ENCODE peak calls at places on chromosomes 2 and 18, in six cellular contexts. J is KBM-7; W is CD4-positive, alpha-beta T cell; P is psoas muscle; T is SK-N-SH; V is SK-N-DZ. C is an unnamed sample.

GRCh38 chr2:27723372-27724144 is 48.0 kb upstream of the MRPL33 start:
- DNase-seq in J (peak), W (peak), P (peak), T (peak), V (peak), C (no peak)

GRCh38 chr2:2107140-2107539 is 223.9 kb downstream of the MYT1L start:
- DNase-seq in J (no peak), W (no peak), P (peak), T (peak), V (no peak), C (no peak)

GRCh38 chr2:67660871-67661270 is 263.7 kb downstream of the ETAA1 start:
- DNase-seq in J (no peak), W (no peak), P (no peak), T (no peak), V (no peak), C (no peak)

GRCh38 chr2:70657246-70657645 is 103.6 kb upstream of the TGFA start:
- DNase-seq in J (no peak), W (no peak), P (no peak), T (no peak), V (no peak), C (no peak)

GRCh38 chr18:60120231-60120630 is 220.4 kb downstream of the PMAIP1 start:
- DNase-seq in J (no peak), W (no peak), P (no peak), T (no peak), V (no peak), C (no peak)

GRCh38 chr2:219497495-219498279 is 1.0 kb upstream of the GMPPA start:
- DNase-seq in J (no peak), W (no peak), P (peak), T (peak), V (no peak), C (peak)

GRCh38 chr2:88188741-88189140 is 18.6 kb downstream of the THNSL2 start:
- DNase-seq in J (no peak), W (no peak), P (no peak), T (no peak), V (no peak), C (no peak)

GRCh38 chr2:101714098-101714497 is 16.6 kb downstream of the MAP4K4 start:
- DNase-seq in J (peak), W (no peak), P (no peak), T (no peak), V (no peak), C (no peak)

GRCh38 chr2:230602562-230603230 is 109.9 kb upstream of the CAB39 start:
- DNase-seq in J (peak), W (peak), P (no peak), T (no peak), V (no peak), C (no peak)

C was measured in HS-5.